ENCODE peak calls at places on chromosome 1, in four cellular contexts. F is HepG2, B is IMR-90, H is upper lobe of right lung. P is an unnamed sample. For H3K4me1 and H3K36me3, the result is how much of the 10 kb centered on the place peaks cover.

GRCh38 chr1:228336308-228337030 is 70.2 kb downstream of the TRIM11 start:
- DNase-seq in H (peak), F (no peak), B (peak), P (no peak)

GRCh38 chr1:94602312-94602711 is 60.8 kb upstream of the F3 start:
- DNase-seq in F (no peak), B (peak), H (peak), P (peak)

GRCh38 chr1:37391181-37391949 is 83.0 kb upstream of the ZC3H12A start:
- DNase-seq in H (no peak), B (no peak), F (no peak), P (no peak)

GRCh38 chr1:60171793-60172192 is 98.2 kb upstream of the C1orf87 start:
- DNase-seq in B (peak), H (no peak), F (no peak), P (no peak)

GRCh38 chr1:14083277-14083676 is 383.3 kb downstream of the PRDM2 start:
- DNase-seq in H (no peak), F (no peak), B (no peak), P (no peak)

GRCh38 chr1:26833432-26834405 is 7.2 kb downstream of the ZDHHC18 start:
- DNase-seq in B (no peak), H (no peak), F (no peak), P (peak)

GRCh38 chr1:43809097-43809673 is 101.8 kb downstream of the ST3GAL3 start:
- DNase-seq in B (no peak), H (no peak), F (no peak), P (no peak)

GRCh38 chr1:7373936-7374760 is 396.9 kb upstream of the VAMP3 start:
- DNase-seq in B (peak), F (no peak), H (peak), P (no peak)

GRCh38 chr1:173064011-173064410 is 13.3 kb upstream of the TNFSF18 start:
- DNase-seq in F (no peak), H (no peak), B (peak), P (no peak)

GRCh38 chr1:41537257-41537656 is 52.8 kb upstream of the EDN2 start:
- DNase-seq in B (no peak), F (no peak), H (peak), P (no peak)

GRCh38 chr1:233061265-233061664 is 110.9 kb downstream of the NTPCR start:
- DNase-seq in F (no peak), H (no peak), B (no peak), P (no peak)

GRCh38 chr1:163730366-163730765 is 408.6 kb downstream of the NUF2 start:
- DNase-seq in H (no peak), B (no peak), F (no peak), P (no peak)

GRCh38 chr1:170415734-170416372 is 116.1 kb upstream of the GORAB start:
- DNase-seq in H (no peak), B (no peak), F (no peak), P (no peak)

GRCh38 chr1:12204140-12204539 is 25.7 kb upstream of the VPS13D start:
- DNase-seq in H (no peak), F (no peak), B (no peak), P (no peak)

DNA sequence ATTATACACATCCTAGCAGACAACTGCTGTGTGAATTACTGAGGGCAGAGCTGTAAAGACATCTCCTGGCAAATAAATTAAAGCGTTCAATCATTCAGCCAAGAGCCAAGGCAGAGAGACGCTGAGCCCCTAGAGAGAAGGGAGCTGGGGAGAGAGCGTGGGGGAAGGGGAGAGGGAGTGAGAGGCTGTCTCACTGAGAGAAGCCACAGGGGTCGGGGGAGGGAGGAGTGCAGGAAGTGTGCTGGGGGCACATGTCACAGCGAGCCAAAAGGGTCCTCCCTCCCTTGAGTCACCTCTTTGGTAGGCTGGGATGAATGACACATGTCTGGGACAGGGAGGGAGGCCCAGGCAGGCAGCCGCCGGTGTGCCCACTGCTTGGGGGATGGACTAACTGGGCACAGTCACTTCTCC is 21.2 kb upstream of the PARP1 start:
- DNase-seq in H (no peak), F (no peak), B (no peak), P (no peak)
- H3K4me1 ChIP-seq in H (under half), F (under half), B (under half), P (under half)

GRCh38 chr1:156045070-156045469 is 8.5 kb downstream of the UBQLN4 start:
- DNase-seq in F (no peak), H (no peak), B (no peak), P (no peak)
- H3K36me3 ChIP-seq in F (under half), H (half or more), B (under half), P (under half)

GRCh38 chr1:53125122-53125521 is 17.3 kb downstream of the SLC1A7 start:
- DNase-seq in H (no peak), F (no peak), B (no peak), P (no peak)
- H3K4me1 ChIP-seq in H (under half), F (half or more), B (under half), P (under half)

GRCh38 chr1:182637769-182638168 is 33.6 kb upstream of the RGS16 start:
- DNase-seq in F (no peak), B (no peak), H (no peak), P (no peak)
- H3K36me3 ChIP-seq in F (under half), B (under half), H (under half), P (under half)

GRCh38 chr1:206714331-206715058 is 29.8 kb downstream of the MAPKAPK2 start:
- DNase-seq in B (peak), H (peak), F (no peak), P (peak)

GRCh38 chr1:206713910-206714312 is 29.2 kb downstream of the MAPKAPK2 start:
- DNase-seq in B (peak), H (no peak), F (no peak), P (no peak)

GRCh38 chr1:206715120-206715519 is 30.4 kb downstream of the MAPKAPK2 start:
- DNase-seq in H (peak), F (no peak), B (no peak), P (no peak)

GRCh38 chr1:206710457-206710823 is 25.7 kb downstream of the MAPKAPK2 start:
- DNase-seq in H (no peak), F (no peak), B (no peak), P (no peak)

DNA sequence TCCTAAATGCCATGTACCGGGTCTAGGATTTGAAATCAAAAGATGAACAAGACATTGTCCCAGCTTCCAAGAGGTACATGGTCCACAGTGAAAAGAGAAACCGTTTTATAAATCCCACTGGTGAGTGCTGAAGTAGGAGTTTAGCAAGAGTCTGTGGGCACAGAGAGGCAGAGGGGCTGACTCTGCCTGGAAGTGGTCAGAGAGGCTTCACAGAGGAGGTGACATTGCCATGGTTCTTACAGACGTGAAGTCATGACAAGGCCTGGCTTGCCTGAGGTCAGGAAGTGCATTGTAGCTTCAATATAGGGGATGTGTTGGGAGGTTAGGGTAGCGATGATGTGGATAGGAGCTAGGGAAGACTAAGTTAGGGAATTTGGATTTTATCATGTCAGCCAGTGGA is 28.4 kb downstream of the MAPKAPK2 start:
- DNase-seq in B (no peak), H (peak), F (no peak), P (no peak)
- H3K4me1 ChIP-seq in B (under half), H (half or more), F (half or more), P (under half)

DNA sequence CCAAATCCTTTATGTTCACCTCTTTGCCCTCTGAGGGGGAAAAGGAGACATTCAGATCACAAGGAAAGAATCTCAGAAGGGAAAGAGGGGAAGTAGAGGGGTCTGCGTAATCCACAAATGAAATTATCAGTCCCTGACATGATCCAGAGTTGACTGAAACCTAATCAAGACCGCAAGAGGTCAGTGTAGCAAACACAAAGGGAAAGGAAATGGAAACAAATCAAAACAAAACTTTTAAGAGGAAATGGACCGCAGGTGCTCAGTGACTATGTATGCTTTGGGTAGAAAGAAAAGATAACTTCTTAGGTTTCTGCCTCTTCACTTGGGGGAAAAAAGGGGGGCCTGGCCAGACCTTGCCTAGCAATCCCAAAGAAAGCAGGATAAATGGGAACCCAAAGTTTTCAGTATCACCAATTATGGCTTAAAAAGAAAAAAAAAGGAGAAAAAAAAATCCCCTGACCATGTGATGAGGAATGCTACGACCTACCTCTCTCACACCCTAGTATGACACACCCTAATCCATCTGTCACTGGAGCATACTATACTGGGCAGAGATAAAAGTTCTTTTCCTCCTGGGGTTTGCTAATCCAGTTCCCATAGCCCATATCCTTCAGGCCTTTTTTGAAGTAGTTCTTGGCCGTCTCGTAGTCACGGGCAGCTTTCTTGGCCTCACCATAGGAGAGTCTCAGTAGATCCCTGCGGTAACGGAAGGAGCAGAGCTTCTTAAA is 16.9 kb downstream of the CHRNB2 start:
- DNase-seq in B (no peak), H (no peak), F (no peak), P (no peak)
- H3K36me3 ChIP-seq in B (half or more), H (half or more), F (under half), P (half or more)